ENCODE peak calls at places on chromosomes 2 and 18, in four cellular contexts. F is mesendoderm, W is neuronal stem cell, L is DND-41. D is an unnamed sample.

GRCh38 chr2:96356889-96357288 is 21.3 kb downstream of the NCAPH start:
- DNase-seq in W (no peak), L (no peak), F (no peak), D (no peak)

GRCh38 chr2:203327582-203327917 is 644 bp upstream of the ABI2 start:
- DNase-seq in L (no peak), W (no peak), F (no peak), D (no peak)

GRCh38 chr2:2623939-2624338 is 292.9 kb upstream of the MYT1L start:
- DNase-seq in L (no peak), F (no peak), W (no peak), D (no peak)

GRCh38 chr2:120446236-120447121 is 100.5 kb downstream of the INHBB start:
- DNase-seq in L (no peak), F (no peak), W (no peak), D (no peak)

GRCh38 chr2:40516604-40517003 is 64.7 kb upstream of the SLC8A1 start:
- DNase-seq in F (no peak), W (no peak), L (no peak), D (no peak)

GRCh38 chr2:113854970-113855740 is 34.7 kb upstream of the ACTR3 start:
- DNase-seq in L (no peak), W (no peak), F (no peak), D (no peak)

GRCh38 chr2:219297766-219298456 is 11.3 kb downstream of the PTPRN start:
- DNase-seq in L (no peak), F (no peak), W (no peak), D (no peak)

GRCh38 chr18:2657788-2658458 is 2.4 kb downstream of the SMCHD1 start:
- DNase-seq in W (no peak), L (no peak), F (peak; percentile 10), D (no peak)

GRCh38 chr2:192004188-192004963 is 157.5 kb upstream of the CAVIN2 start:
- DNase-seq in L (no peak), W (no peak), F (no peak), D (no peak)

GRCh38 chr2:223954401-223954800 is 2.9 kb upstream of the MRPL44 start:
- DNase-seq in W (no peak), F (no peak), L (no peak), D (no peak)

GRCh38 chr18:78221496-78221895 is 758.1 kb upstream of the SALL3 start:
- DNase-seq in L (no peak), W (no peak), F (no peak), D (no peak)

GRCh38 chr2:118983133-118983532 is 41.1 kb downstream of the MARCO start:
- DNase-seq in F (no peak), W (no peak), L (no peak), D (no peak)

GRCh38 chr2:213733893-213734292 is 449.6 kb downstream of the SPAG16 start:
- DNase-seq in W (no peak), L (no peak), F (no peak), D (no peak)

GRCh38 chr2:188678921-188679320 is 295.3 kb upstream of the COL3A1 start:
- DNase-seq in W (no peak), L (no peak), F (no peak), D (no peak)

GRCh38 chr2:149441255-149441654 is 110.9 kb downstream of the LYPD6 start:
- DNase-seq in W (no peak), L (no peak), F (no peak), D (no peak)

GRCh38 chr18:12361770-12362378 is 15.2 kb downstream of the AFG3L2 start:
- DNase-seq in L (no peak), W (no peak), F (no peak), D (no peak)

GRCh38 chr18:22223263-22223960 is 54.0 kb downstream of the GATA6 start:
- DNase-seq in F (peak; percentile 68), L (no peak), W (no peak), D (peak; percentile 86)

GRCh38 chr2:47653909-47654789 is 128.8 kb upstream of the MSH6 start:
- DNase-seq in L (no peak), W (peak; percentile 31), F (peak; percentile 59), D (peak; percentile 68)

GRCh38 chr2:20621366-20622295 is 29.3 kb downstream of the HS1BP3 start:
- DNase-seq in F (no peak), W (no peak), L (no peak), D (no peak)

GRCh38 chr18:33210575-33211189 is 229.8 kb downstream of the CCDC178 start:
- DNase-seq in L (no peak), F (peak; percentile 57), W (no peak), D (no peak)

GRCh38 chr18:22155584-22155983 is 13.8 kb upstream of the GATA6 start:
- DNase-seq in W (no peak), F (no peak), L (no peak), D (no peak)

GRCh38 chr2:23823863-23824262 is 103.1 kb downstream of the ATAD2B start:
- DNase-seq in L (no peak), F (no peak), W (no peak), D (no peak)

GRCh38 chr2:135140606-135141005 is 88.5 kb downstream of the RAB3GAP1 start:
- DNase-seq in L (no peak), F (no peak), W (no peak), D (no peak)

GRCh38 chr2:217804786-217805678 is 197.8 kb downstream of the TNS1 start:
- DNase-seq in L (no peak), F (peak; percentile 43), W (no peak), D (no peak)

GRCh38 chr2:145687445-145688104 is 1167.7 kb upstream of the ZEB2 start:
- DNase-seq in W (no peak), F (peak; percentile 61), L (no peak), D (no peak)

GRCh38 chr2:104861295-104862060 is 7.6 kb downstream of the POU3F3 start:
- DNase-seq in L (no peak), F (peak; percentile 79), W (no peak), D (no peak)

GRCh38 chr18:59502222-59502898 is 143.3 kb upstream of the LMAN1 start:
- DNase-seq in F (no peak), L (no peak), W (no peak), D (no peak)

GRCh38 chr2:200752332-200752731 is 59.4 kb upstream of the BZW1 start:
- DNase-seq in L (no peak), W (no peak), F (no peak), D (no peak)

GRCh38 chr2:200751786-200752185 is 59.9 kb upstream of the BZW1 start:
- DNase-seq in F (peak; percentile 15), L (no peak), W (no peak), D (no peak)

GRCh38 chr2:200749631-200750322 is 61.9 kb upstream of the BZW1 start:
- DNase-seq in W (no peak), F (no peak), L (no peak), D (no peak)

GRCh38 chr2:200748779-200749178 is 62.9 kb upstream of the BZW1 start:
- DNase-seq in F (no peak), W (no peak), L (no peak), D (no peak)

GRCh38 chr2:200750323-200750910 is 61.3 kb upstream of the BZW1 start:
- DNase-seq in F (peak; percentile 73), W (no peak), L (no peak), D (no peak)
- H3K9ac ChIP-seq in F (no peak overlapping the region), W (no peak overlapping the region), L (no peak overlapping the region), D (no peak overlapping the region)

DNA sequence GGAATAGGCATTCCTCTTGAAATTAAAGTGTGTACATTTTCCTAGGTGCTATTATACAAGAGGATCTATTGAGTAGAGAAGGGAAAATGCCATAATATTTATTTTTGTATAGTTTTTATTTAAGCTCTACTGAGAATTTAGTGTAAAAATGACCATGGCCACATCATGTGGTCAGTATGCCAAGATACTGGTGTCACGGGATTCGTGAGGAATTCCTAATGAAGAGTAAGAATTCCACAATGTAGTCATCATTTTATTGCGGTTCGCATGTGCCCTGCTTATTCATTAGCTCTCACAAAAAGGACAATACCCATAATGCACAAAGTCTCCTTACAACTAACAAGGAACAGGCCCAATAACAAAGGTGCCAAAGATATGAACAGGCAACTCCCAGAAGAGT is 39.3 kb upstream of the PARD3B start:
- DNase-seq in F (no peak), L (no peak), W (no peak), D (no peak)
- H3K9ac ChIP-seq in F (no peak overlapping the region), L (no peak overlapping the region), W (no peak overlapping the region), D (no peak overlapping the region)

DNA sequence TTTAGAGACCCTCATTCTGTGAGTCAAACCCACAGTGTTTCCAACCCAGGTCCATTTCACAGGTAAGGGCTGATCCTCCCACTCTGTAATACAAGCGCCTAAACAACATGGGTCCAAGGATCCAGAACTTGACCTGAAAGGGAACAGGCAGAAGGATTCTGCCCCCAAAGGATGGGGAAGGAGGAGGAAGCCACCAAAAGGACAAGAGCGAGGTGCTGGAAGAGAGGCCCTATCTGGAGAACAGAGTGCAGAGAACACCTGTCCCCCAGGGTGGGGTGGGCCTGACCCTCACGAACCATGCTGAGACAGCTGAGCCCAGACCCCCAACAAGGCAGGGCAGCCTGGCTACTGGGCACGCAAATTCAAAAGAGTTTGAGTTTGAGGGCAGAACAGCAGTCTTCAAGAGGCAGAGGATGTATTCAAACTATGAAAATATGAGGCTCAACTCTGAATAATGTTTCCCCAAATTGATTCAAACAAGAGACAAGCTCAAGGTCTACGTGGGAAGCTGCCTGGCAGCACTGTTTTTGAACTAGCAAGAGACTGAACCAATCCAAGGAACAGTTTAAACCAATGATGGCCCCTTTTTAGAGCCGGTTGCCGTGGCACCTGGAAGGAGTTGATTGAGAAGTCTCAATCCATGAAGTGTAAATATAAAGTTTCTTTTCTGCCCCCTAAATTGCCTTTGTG is 212.7 kb downstream of the ALPK2 start:
- DNase-seq in L (no peak), F (no peak), W (no peak), D (no peak)
- H3K9ac ChIP-seq in L (no peak overlapping the region), F (no peak overlapping the region), W (no peak overlapping the region), D (no peak overlapping the region)

GRCh38 chr2:152543717-152544116 is 173.5 kb downstream of the PRPF40A start:
- DNase-seq in L (no peak), W (no peak), F (no peak), D (no peak)
- H3K9ac ChIP-seq in L (no peak overlapping the region), W (no peak overlapping the region), F (no peak overlapping the region), D (no peak overlapping the region)

GRCh38 chr18:36314754-36315153 is 17.2 kb downstream of the FHOD3 start:
- DNase-seq in L (no peak), W (no peak), F (no peak), D (no peak)
- H3K9ac ChIP-seq in L (no peak overlapping the region), W (no peak overlapping the region), F (no peak overlapping the region), D (no peak overlapping the region)